ENCODE peak calls at places on chromosomes 6 and 20, in eight cellular contexts. J, Z, V, B, Y, R, C and U are unnamed samples.
A peak's percentile ranks its signal among the peaks of the same experiment; 100 is the strongest.

GRCh38 chr20:35978041-35978513 is 9.7 kb downstream of the CNBD2 start:
- DNase-seq in J (no peak), Z (no peak), V (no peak), B (no peak), Y (peak; percentile 74), R (no peak), C (no peak), U (no peak)

GRCh38 chr20:62707981-62708521 is 585 bp upstream of the NTSR1 start:
- DNase-seq in J (no peak), Z (peak; percentile 43), V (peak; percentile 71), B (no peak), Y (peak; percentile 79), R (no peak), C (peak; percentile 5), U (no peak)

GRCh38 chr20:8356850-8357249 is 224.8 kb downstream of the PLCB1 start:
- DNase-seq in J (no peak), Z (no peak), V (no peak), B (no peak), Y (no peak), R (no peak), C (no peak), U (no peak)

GRCh38 chr6:13559251-13559650 is 15.2 kb upstream of the SIRT5 start:
- DNase-seq in J (no peak), Z (no peak), V (no peak), B (no peak), Y (no peak), R (no peak), C (no peak), U (peak; percentile 7)

GRCh38 chr6:169701218-169701952 is 444 bp downstream of the WDR27 start:
- DNase-seq in J (peak; percentile 73), Z (no peak), V (peak; percentile 20), B (no peak), Y (no peak), R (no peak), C (no peak), U (peak; percentile 15)

GRCh38 chr6:139080255-139080920 is 51.8 kb downstream of the ABRACL start:
- DNase-seq in J (no peak), Z (no peak), V (no peak), B (no peak), Y (no peak), R (no peak), C (no peak), U (peak; percentile 81)

GRCh38 chr6:24603241-24603640 is 42.8 kb downstream of the KIAA0319 start:
- DNase-seq in J (no peak), Z (peak; percentile 4), V (no peak), B (no peak), Y (peak; percentile 9), R (no peak), C (no peak), U (no peak)

GRCh38 chr20:14384411-14384810 is 47.0 kb upstream of the FLRT3 start:
- DNase-seq in J (no peak), Z (no peak), V (no peak), B (no peak), Y (no peak), R (no peak), C (no peak), U (peak; percentile 71)

GRCh38 chr6:16840291-16840690 is 79.0 kb upstream of the ATXN1 start:
- DNase-seq in J (no peak), Z (no peak), V (no peak), B (no peak), Y (peak; percentile 47), R (no peak), C (no peak), U (peak; percentile 35)

GRCh38 chr20:44745122-44745521 is 543 bp upstream of the KCNK15 start:
- DNase-seq in J (no peak), Z (no peak), V (no peak), B (no peak), Y (no peak), R (no peak), C (no peak), U (no peak)

GRCh38 chr20:38195521-38195920 is 30.5 kb upstream of the TGM2 start:
- DNase-seq in J (no peak), Z (no peak), V (no peak), B (no peak), Y (no peak), R (no peak), C (no peak), U (no peak)

GRCh38 chr20:20060234-20060998 is 8.1 kb downstream of the CFAP61 start:
- DNase-seq in J (no peak), Z (no peak), V (no peak), B (no peak), Y (no peak), R (no peak), C (no peak), U (no peak)

GRCh38 chr6:42120895-42121865 is 21.2 kb downstream of the C6orf132 start:
- DNase-seq in J (no peak), Z (no peak), V (no peak), B (peak; percentile 72), Y (no peak), R (no peak), C (no peak), U (no peak)

GRCh38 chr20:2172305-2173175 is 70.9 kb downstream of the STK35 start:
- DNase-seq in J (peak; percentile 75), Z (peak; percentile 70), V (peak; percentile 79), B (peak; percentile 76), Y (peak; percentile 67), R (peak; percentile 67), C (peak; percentile 64), U (peak; percentile 24)

GRCh38 chr6:84785676-84786075 is 21.3 kb upstream of the TBX18 start:
- DNase-seq in J (no peak), Z (no peak), V (no peak), B (no peak), Y (no peak), R (no peak), C (no peak), U (no peak)

GRCh38 chr6:84791927-84792326 is 27.5 kb upstream of the TBX18 start:
- DNase-seq in J (no peak), Z (no peak), V (no peak), B (no peak), Y (no peak), R (no peak), C (no peak), U (no peak)

GRCh38 chr6:84791233-84791632 is 26.8 kb upstream of the TBX18 start:
- DNase-seq in J (no peak), Z (peak; percentile 56), V (no peak), B (no peak), Y (peak; percentile 39), R (no peak), C (no peak), U (peak; percentile 55)

GRCh38 chr6:84789170-84789569 is 24.8 kb upstream of the TBX18 start:
- DNase-seq in J (no peak), Z (no peak), V (no peak), B (no peak), Y (no peak), R (no peak), C (no peak), U (no peak)

DNA sequence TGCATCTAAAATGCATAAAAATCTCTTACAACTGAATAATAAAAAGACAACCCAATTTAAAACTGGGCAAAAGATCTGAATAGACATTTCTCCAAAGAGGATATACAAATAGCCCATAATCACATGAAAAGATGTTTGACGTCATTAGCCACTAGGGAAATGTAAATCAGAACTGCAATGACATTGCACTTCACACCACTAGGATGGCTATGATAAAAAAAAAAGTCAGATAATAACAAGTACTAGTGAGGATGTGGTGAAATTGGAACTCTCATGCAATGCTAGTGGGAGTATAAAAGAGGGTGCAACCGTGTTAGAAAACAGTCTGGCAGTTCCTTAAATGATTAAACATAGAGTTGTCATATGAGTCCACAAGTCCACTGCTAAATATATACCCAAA is 24.3 kb upstream of the TBX18 start:
- DNase-seq in J (no peak), Z (no peak), V (no peak), B (no peak), Y (no peak), R (no peak), C (no peak), U (no peak)
- H3K4me3 ChIP-seq in J (no peak overlapping the region), Z (no peak overlapping the region), V (no peak overlapping the region), B (no peak overlapping the region), Y (no peak overlapping the region), R (no peak overlapping the region), C (no peak overlapping the region), U (no peak overlapping the region)

GRCh38 chr20:40009542-40009941 is 679.5 kb downstream of the MAFB start:
- DNase-seq in J (no peak), Z (no peak), V (no peak), B (no peak), Y (no peak), R (no peak), C (no peak), U (peak; percentile 78)
- TF ChIP-seq CTCF in J (no peak), Z (no peak), V (no peak), B (no peak), Y (no peak), R (no peak), C (no peak), U (no peak)

GRCh38 chr6:1197309-1197708 is 114.6 kb upstream of the FOXQ1 start:
- DNase-seq in J (no peak), Z (no peak), V (no peak), B (no peak), Y (no peak), R (no peak), C (no peak), U (no peak)

GRCh38 chr6:1200706-1201105 is 111.2 kb upstream of the FOXQ1 start:
- DNase-seq in J (no peak), Z (no peak), V (no peak), B (no peak), Y (no peak), R (no peak), C (no peak), U (no peak)

GRCh38 chr6:1202201-1202600 is 109.7 kb upstream of the FOXQ1 start:
- DNase-seq in J (no peak), Z (no peak), V (no peak), B (no peak), Y (no peak), R (no peak), C (no peak), U (no peak)

GRCh38 chr6:1201547-1202200 is 110.2 kb upstream of the FOXQ1 start:
- DNase-seq in J (no peak), Z (no peak), V (no peak), B (no peak), Y (no peak), R (no peak), C (no peak), U (no peak)

DNA sequence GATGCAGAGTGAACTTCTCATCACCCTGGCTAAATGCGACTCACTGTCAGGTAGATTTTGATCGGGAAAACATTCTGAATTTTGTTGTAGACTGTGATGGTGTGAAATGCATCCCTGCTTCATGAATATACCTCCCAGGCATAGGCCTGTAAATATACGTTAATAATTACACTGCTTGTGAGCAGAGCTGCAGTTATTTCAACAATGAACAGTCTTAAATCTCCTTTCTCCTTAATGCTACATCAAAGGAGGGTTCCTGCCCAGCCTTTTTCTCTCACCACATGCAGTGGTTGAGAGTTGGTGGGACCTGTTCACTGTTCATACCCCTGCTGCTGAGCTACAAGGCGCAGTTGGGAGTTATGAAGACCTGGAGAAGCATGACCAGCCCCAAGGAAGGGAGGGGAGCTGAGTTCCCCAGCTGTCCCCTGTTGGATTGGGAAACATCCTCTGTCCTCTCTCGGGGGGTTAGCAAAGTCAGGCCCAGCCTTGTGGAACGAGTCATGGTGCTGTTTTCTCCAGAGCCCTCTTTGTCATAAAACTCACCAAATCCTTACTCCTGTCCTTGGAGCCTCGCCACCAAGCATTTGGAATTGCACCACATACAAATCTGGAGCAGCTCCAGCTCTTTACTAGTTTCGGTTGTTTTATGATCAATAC is 111.8 kb upstream of the FOXQ1 start:
- DNase-seq in J (no peak), Z (no peak), V (peak; percentile 12), B (no peak), Y (no peak), R (no peak), C (no peak), U (no peak)
- H3K4me3 ChIP-seq in J (no peak overlapping the region), Z (no peak overlapping the region), V (no peak overlapping the region), B (no peak overlapping the region), Y (no peak overlapping the region), R (no peak overlapping the region), C (no peak overlapping the region), U (no peak overlapping the region)

GRCh38 chr20:17655286-17655651 is 26.8 kb downstream of the RRBP1 start:
- DNase-seq in J (peak; percentile 38), Z (no peak), V (no peak), B (no peak), Y (no peak), R (no peak), C (no peak), U (no peak)
- TF ChIP-seq CTCF in J (no peak), Z (no peak), V (no peak), B (no peak), Y (no peak), R (no peak), C (peak; percentile 15), U (no peak)